ENCODE peak calls at places on chromosome 3, in six cellular contexts. One of them, this sample, is unnamed.
A peak's percentile ranks its signal among the peaks of the same experiment; 100 is the strongest.

GRCh38 chr3:105039004-105039403 is 327.7 kb upstream of the ALCAM start:
- DNase-seq in epithelial cell of esophagus: no peak
- DNase-seq in K562: no peak
- DNase-seq in transverse colon: no peak
- DNase-seq in dorsolateral prefrontal cortex: no peak
- DNase-seq in A549: no peak
- DNase-seq in this sample: no peak

GRCh38 chr3:13106308-13106970 is 33.2 kb upstream of the IQSEC1 start:
- DNase-seq in epithelial cell of esophagus: peak; percentile 21
- DNase-seq in K562: no peak
- DNase-seq in transverse colon: no peak
- DNase-seq in dorsolateral prefrontal cortex: no peak
- DNase-seq in A549: peak; percentile 44
- DNase-seq in this sample: no peak

GRCh38 chr3:55558316-55558715 is 71.2 kb upstream of the WNT5A start:
- DNase-seq in epithelial cell of esophagus: no peak
- DNase-seq in K562: no peak
- DNase-seq in transverse colon: no peak
- DNase-seq in dorsolateral prefrontal cortex: no peak
- DNase-seq in A549: no peak
- DNase-seq in this sample: no peak

GRCh38 chr3:177467268-177467985 is 270.1 kb upstream of the TBL1XR1 start:
- DNase-seq in epithelial cell of esophagus: no peak
- DNase-seq in K562: no peak
- DNase-seq in transverse colon: no peak
- DNase-seq in dorsolateral prefrontal cortex: peak; percentile 26
- DNase-seq in A549: no peak
- DNase-seq in this sample: no peak

GRCh38 chr3:135055449-135055848 is 260.4 kb downstream of the EPHB1 start:
- DNase-seq in epithelial cell of esophagus: no peak
- DNase-seq in K562: no peak
- DNase-seq in transverse colon: no peak
- DNase-seq in dorsolateral prefrontal cortex: no peak
- DNase-seq in A549: no peak
- DNase-seq in this sample: no peak

GRCh38 chr3:62374375-62374876 is 1.1 kb upstream of the FEZF2 start:
- DNase-seq in epithelial cell of esophagus: peak; percentile 18
- DNase-seq in K562: no peak
- DNase-seq in transverse colon: no peak
- DNase-seq in dorsolateral prefrontal cortex: no peak
- DNase-seq in A549: no peak
- DNase-seq in this sample: no peak

GRCh38 chr3:11379238-11379823 is 107.1 kb downstream of the ATG7 start:
- DNase-seq in epithelial cell of esophagus: peak; percentile 63
- DNase-seq in K562: peak; percentile 29
- DNase-seq in transverse colon: no peak
- DNase-seq in dorsolateral prefrontal cortex: no peak
- DNase-seq in A549: peak; percentile 25
- DNase-seq in this sample: no peak

GRCh38 chr3:26353052-26353451 is 269.5 kb upstream of the LRRC3B start:
- DNase-seq in epithelial cell of esophagus: no peak
- DNase-seq in K562: no peak
- DNase-seq in transverse colon: no peak
- DNase-seq in dorsolateral prefrontal cortex: no peak
- DNase-seq in A549: no peak
- DNase-seq in this sample: no peak

GRCh38 chr3:78565712-78566111 is 1202.1 kb downstream of the ROBO1 start:
- DNase-seq in epithelial cell of esophagus: peak; percentile 43
- DNase-seq in K562: no peak
- DNase-seq in transverse colon: no peak
- DNase-seq in dorsolateral prefrontal cortex: no peak
- DNase-seq in A549: no peak
- DNase-seq in this sample: no peak

GRCh38 chr3:97736928-97737327 is 27.6 kb upstream of the ARL6 start:
- DNase-seq in epithelial cell of esophagus: no peak
- DNase-seq in K562: no peak
- DNase-seq in transverse colon: no peak
- DNase-seq in dorsolateral prefrontal cortex: no peak
- DNase-seq in A549: no peak
- DNase-seq in this sample: no peak

GRCh38 chr3:149128856-149129255 is 582 bp upstream of the HPS3 start:
- DNase-seq in epithelial cell of esophagus: no peak
- DNase-seq in K562: no peak
- DNase-seq in transverse colon: no peak
- DNase-seq in dorsolateral prefrontal cortex: no peak
- DNase-seq in A549: no peak
- DNase-seq in this sample: no peak

GRCh38 chr3:196195664-196196255 is 15.4 kb downstream of the ZDHHC19 start:
- DNase-seq in epithelial cell of esophagus: no peak
- DNase-seq in K562: no peak
- DNase-seq in transverse colon: no peak
- DNase-seq in dorsolateral prefrontal cortex: no peak
- DNase-seq in A549: no peak
- DNase-seq in this sample: no peak

GRCh38 chr3:175312766-175313165 is 453.6 kb downstream of the NAALADL2 start:
- DNase-seq in epithelial cell of esophagus: peak; percentile 46
- DNase-seq in K562: no peak
- DNase-seq in transverse colon: no peak
- DNase-seq in dorsolateral prefrontal cortex: no peak
- DNase-seq in A549: no peak
- DNase-seq in this sample: no peak

GRCh38 chr3:11591006-11591360 is 52.7 kb downstream of the VGLL4 start:
- DNase-seq in epithelial cell of esophagus: no peak
- DNase-seq in K562: no peak
- DNase-seq in transverse colon: no peak
- DNase-seq in dorsolateral prefrontal cortex: no peak
- DNase-seq in A549: no peak
- DNase-seq in this sample: no peak

GRCh38 chr3:126372413-126373145 is 15.4 kb upstream of the KLF15 start:
- DNase-seq in epithelial cell of esophagus: no peak
- DNase-seq in K562: no peak
- DNase-seq in transverse colon: no peak
- DNase-seq in dorsolateral prefrontal cortex: no peak
- DNase-seq in A549: no peak
- DNase-seq in this sample: no peak

GRCh38 chr3:152365766-152366593 is 97.3 kb downstream of the MBNL1 start:
- DNase-seq in epithelial cell of esophagus: peak; percentile 53
- DNase-seq in K562: no peak
- DNase-seq in transverse colon: no peak
- DNase-seq in dorsolateral prefrontal cortex: no peak
- DNase-seq in A549: no peak
- DNase-seq in this sample: no peak

GRCh38 chr3:86987421-86987715 is 3.6 kb downstream of the VGLL3 start:
- DNase-seq in epithelial cell of esophagus: no peak
- DNase-seq in K562: no peak
- DNase-seq in transverse colon: no peak
- DNase-seq in dorsolateral prefrontal cortex: no peak
- DNase-seq in A549: no peak
- DNase-seq in this sample: no peak

GRCh38 chr3:186255703-186256331 is 106.2 kb downstream of the DGKG start:
- DNase-seq in epithelial cell of esophagus: peak; percentile 62
- DNase-seq in K562: peak; percentile 30
- DNase-seq in transverse colon: peak; percentile 41
- DNase-seq in dorsolateral prefrontal cortex: peak; percentile 68
- DNase-seq in A549: no peak
- DNase-seq in this sample: no peak

DNA sequence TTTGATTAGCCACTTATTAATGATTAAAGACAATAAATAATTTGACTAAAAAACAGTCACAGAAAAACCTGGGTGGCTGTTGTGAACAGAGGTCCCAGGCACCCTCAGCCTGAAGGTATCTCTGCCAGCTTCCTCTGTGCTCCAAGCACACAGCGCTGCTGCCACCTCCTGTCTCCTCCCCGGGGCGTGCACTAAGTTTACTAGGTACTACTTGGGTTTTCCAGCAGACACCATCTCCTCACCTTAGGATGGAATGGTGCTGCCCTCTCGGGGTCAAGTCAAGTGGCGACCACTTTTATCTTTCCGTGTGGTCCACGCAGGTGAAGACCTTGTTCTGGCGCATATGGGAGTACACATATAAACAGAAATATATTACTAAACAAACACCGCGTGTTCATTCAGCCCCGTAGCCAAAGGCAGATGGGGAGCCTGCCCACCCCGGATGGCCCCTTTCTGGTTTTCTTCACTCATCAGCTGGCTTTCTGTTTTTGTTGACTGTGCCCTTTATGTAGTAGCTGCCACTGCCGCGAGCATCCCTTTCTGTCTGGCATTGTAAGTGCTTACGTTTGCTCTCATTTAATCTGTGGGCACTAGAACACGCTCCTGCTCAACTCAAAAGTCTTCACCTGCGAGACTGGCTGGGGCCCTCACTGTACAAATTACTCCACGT is 128.0 kb downstream of the LRIG1 start:
- DNase-seq in epithelial cell of esophagus: peak; percentile 22
- DNase-seq in K562: peak; percentile 4
- DNase-seq in transverse colon: peak; percentile 50
- DNase-seq in dorsolateral prefrontal cortex: no peak
- DNase-seq in A549: no peak
- DNase-seq in this sample: no peak
- TF ChIP-seq CTCF in epithelial cell of esophagus: peak; percentile 30
- TF ChIP-seq CTCF in K562: no peak
- TF ChIP-seq CTCF in transverse colon: peak; percentile 34
- TF ChIP-seq CTCF in dorsolateral prefrontal cortex: peak; percentile 30
- TF ChIP-seq CTCF in A549: no peak
- TF ChIP-seq CTCF in this sample: peak; percentile 38

GRCh38 chr3:94524102-94524922 is 461.5 kb downstream of the NSUN3 start:
- DNase-seq in epithelial cell of esophagus: no peak
- DNase-seq in K562: peak; percentile 10
- DNase-seq in transverse colon: no peak
- DNase-seq in dorsolateral prefrontal cortex: no peak
- DNase-seq in A549: no peak
- DNase-seq in this sample: peak; percentile 9

GRCh38 chr3:94522488-94522887 is 459.6 kb downstream of the NSUN3 start:
- DNase-seq in epithelial cell of esophagus: peak; percentile 9
- DNase-seq in K562: no peak
- DNase-seq in transverse colon: no peak
- DNase-seq in dorsolateral prefrontal cortex: no peak
- DNase-seq in A549: no peak
- DNase-seq in this sample: no peak

GRCh38 chr3:94529821-94530220 is 467.0 kb downstream of the NSUN3 start:
- DNase-seq in epithelial cell of esophagus: no peak
- DNase-seq in K562: no peak
- DNase-seq in transverse colon: no peak
- DNase-seq in dorsolateral prefrontal cortex: no peak
- DNase-seq in A549: no peak
- DNase-seq in this sample: no peak

GRCh38 chr3:94520364-94520763 is 457.5 kb downstream of the NSUN3 start:
- DNase-seq in epithelial cell of esophagus: no peak
- DNase-seq in K562: no peak
- DNase-seq in transverse colon: no peak
- DNase-seq in dorsolateral prefrontal cortex: no peak
- DNase-seq in A549: no peak
- DNase-seq in this sample: no peak

DNA sequence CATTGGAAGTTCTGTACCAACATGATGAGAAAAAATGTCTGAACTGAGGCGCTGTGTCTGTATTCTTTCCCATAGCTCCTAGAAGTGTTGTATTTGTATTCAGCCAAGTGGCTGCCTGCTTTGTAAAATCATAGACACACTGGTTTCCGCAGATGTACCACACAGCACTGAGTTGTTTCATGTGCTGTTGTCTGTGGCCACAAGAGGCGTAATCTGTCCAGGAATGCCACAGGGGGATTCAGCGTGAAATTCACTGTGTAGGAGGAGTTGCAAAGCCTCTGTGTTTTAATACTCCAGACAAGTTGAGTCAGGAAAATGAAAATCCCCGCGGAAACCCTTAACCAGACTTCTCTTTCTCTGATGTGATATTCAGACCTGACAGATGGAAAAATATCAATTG is 462.2 kb downstream of the NSUN3 start:
- DNase-seq in epithelial cell of esophagus: peak; percentile 75
- DNase-seq in K562: peak; percentile 23
- DNase-seq in transverse colon: no peak
- DNase-seq in dorsolateral prefrontal cortex: no peak
- DNase-seq in A549: no peak
- DNase-seq in this sample: no peak
- TF ChIP-seq CTCF in epithelial cell of esophagus: peak; percentile 90
- TF ChIP-seq CTCF in K562: no peak
- TF ChIP-seq CTCF in transverse colon: no peak
- TF ChIP-seq CTCF in dorsolateral prefrontal cortex: peak; percentile 22
- TF ChIP-seq CTCF in A549: no peak
- TF ChIP-seq CTCF in this sample: peak; percentile 74

GRCh38 chr3:170078620-170079281 is 41.0 kb downstream of the GPR160 start:
- DNase-seq in epithelial cell of esophagus: no peak
- DNase-seq in K562: peak; percentile 35
- DNase-seq in transverse colon: no peak
- DNase-seq in dorsolateral prefrontal cortex: no peak
- DNase-seq in A549: no peak
- DNase-seq in this sample: no peak
- TF ChIP-seq CTCF in epithelial cell of esophagus: no peak
- TF ChIP-seq CTCF in K562: peak; percentile 42
- TF ChIP-seq CTCF in transverse colon: no peak
- TF ChIP-seq CTCF in dorsolateral prefrontal cortex: no peak
- TF ChIP-seq CTCF in A549: peak; percentile 27
- TF ChIP-seq CTCF in this sample: peak; percentile 14

GRCh38 chr3:157204880-157205279 is 44.9 kb upstream of the CCNL1 start:
- DNase-seq in epithelial cell of esophagus: no peak
- DNase-seq in K562: no peak
- DNase-seq in transverse colon: no peak
- DNase-seq in dorsolateral prefrontal cortex: no peak
- DNase-seq in A549: no peak
- DNase-seq in this sample: no peak

GRCh38 chr3:157195965-157196364 is 36.0 kb upstream of the CCNL1 start:
- DNase-seq in epithelial cell of esophagus: no peak
- DNase-seq in K562: no peak
- DNase-seq in transverse colon: no peak
- DNase-seq in dorsolateral prefrontal cortex: no peak
- DNase-seq in A549: no peak
- DNase-seq in this sample: no peak

GRCh38 chr3:157199841-157200240 is 39.9 kb upstream of the CCNL1 start:
- DNase-seq in epithelial cell of esophagus: no peak
- DNase-seq in K562: no peak
- DNase-seq in transverse colon: no peak
- DNase-seq in dorsolateral prefrontal cortex: no peak
- DNase-seq in A549: no peak
- DNase-seq in this sample: no peak

GRCh38 chr3:157204431-157204830 is 44.5 kb upstream of the CCNL1 start:
- DNase-seq in epithelial cell of esophagus: peak; percentile 44
- DNase-seq in K562: peak; percentile 17
- DNase-seq in transverse colon: no peak
- DNase-seq in dorsolateral prefrontal cortex: no peak
- DNase-seq in A549: no peak
- DNase-seq in this sample: no peak

DNA sequence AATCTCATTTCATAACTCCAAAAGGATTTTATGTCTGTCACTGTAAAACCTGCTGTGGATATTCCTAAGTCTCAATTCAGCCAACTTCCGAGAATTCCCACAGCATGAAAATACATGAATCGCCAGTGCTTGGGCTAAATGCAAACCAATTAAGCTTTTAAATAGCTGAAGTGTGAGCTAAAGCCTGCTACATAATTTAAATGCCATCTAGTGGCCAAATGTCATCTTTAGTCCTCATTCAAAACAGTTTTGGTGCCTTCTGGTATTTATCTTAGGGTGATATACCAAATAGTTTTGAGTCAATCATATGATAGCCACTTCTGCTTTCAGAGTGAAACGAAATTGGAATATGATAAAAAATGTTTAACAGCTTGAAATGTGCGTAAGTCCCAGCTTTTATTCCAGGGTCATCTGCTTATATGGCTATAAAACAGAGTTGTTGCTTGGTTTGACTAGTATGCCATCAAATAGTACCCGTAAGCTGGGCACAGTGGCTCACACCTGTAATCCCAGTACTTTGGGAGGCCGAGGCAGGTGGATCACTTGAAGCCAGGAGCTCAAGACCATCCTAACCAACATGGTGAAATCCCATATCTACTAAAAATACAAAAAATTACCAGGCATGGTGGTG is 41.8 kb upstream of the CCNL1 start:
- DNase-seq in epithelial cell of esophagus: peak; percentile 57
- DNase-seq in K562: peak; percentile 55
- DNase-seq in transverse colon: no peak
- DNase-seq in dorsolateral prefrontal cortex: no peak
- DNase-seq in A549: peak; percentile 57
- DNase-seq in this sample: no peak
- TF ChIP-seq CTCF in epithelial cell of esophagus: peak; percentile 48
- TF ChIP-seq CTCF in K562: peak; percentile 50
- TF ChIP-seq CTCF in transverse colon: peak; percentile 45
- TF ChIP-seq CTCF in dorsolateral prefrontal cortex: peak; percentile 55
- TF ChIP-seq CTCF in A549: peak; percentile 62
- TF ChIP-seq CTCF in this sample: peak; percentile 46